ENCODE peak calls at places on chromosomes 6 and 20, in nine cellular contexts. One of them, this sample, is unnamed.
A peak's percentile ranks its signal among the peaks of the same experiment; 100 is the strongest.

GRCh38 chr6:26595669-26596269 is 984 bp upstream of the ABT1 start:
- DNase-seq in stimulated activated CD4-positive, alpha-beta T cell treated with anti-CD3 and anti-CD28 coated beads, Interleukin-1b, Interleukin-23, amount 100 ng/mL, for 4 hours: peak; percentile 90
- DNase-seq in cardiac muscle cell: peak; percentile 96
- DNase-seq in endothelial cell: peak; percentile 97
- DNase-seq in T1000: peak; percentile 81
- DNase-seq in thyroid gland: peak; percentile 92
- DNase-seq in ovary: peak; percentile 94
- DNase-seq in HT1080: peak; percentile 82
- DNase-seq in occipital lobe: peak; percentile 71
- DNase-seq in this sample: peak; percentile 78

GRCh38 chr20:12028771-12029170 is 111.1 kb downstream of the BTBD3 start:
- DNase-seq in stimulated activated CD4-positive, alpha-beta T cell treated with anti-CD3 and anti-CD28 coated beads, Interleukin-1b, Interleukin-23, amount 100 ng/mL, for 4 hours: no peak
- DNase-seq in cardiac muscle cell: no peak
- DNase-seq in endothelial cell: no peak
- DNase-seq in T1000: no peak
- DNase-seq in thyroid gland: no peak
- DNase-seq in ovary: no peak
- DNase-seq in HT1080: no peak
- DNase-seq in occipital lobe: no peak
- DNase-seq in this sample: no peak

GRCh38 chr6:21798468-21798867 is 204.9 kb downstream of the SOX4 start:
- DNase-seq in stimulated activated CD4-positive, alpha-beta T cell treated with anti-CD3 and anti-CD28 coated beads, Interleukin-1b, Interleukin-23, amount 100 ng/mL, for 4 hours: no peak
- DNase-seq in cardiac muscle cell: no peak
- DNase-seq in endothelial cell: no peak
- DNase-seq in T1000: no peak
- DNase-seq in thyroid gland: no peak
- DNase-seq in ovary: no peak
- DNase-seq in HT1080: no peak
- DNase-seq in occipital lobe: no peak
- DNase-seq in this sample: no peak

GRCh38 chr6:152441892-152442291 is 195.3 kb downstream of the SYNE1 start:
- DNase-seq in stimulated activated CD4-positive, alpha-beta T cell treated with anti-CD3 and anti-CD28 coated beads, Interleukin-1b, Interleukin-23, amount 100 ng/mL, for 4 hours: no peak
- DNase-seq in cardiac muscle cell: no peak
- DNase-seq in endothelial cell: no peak
- DNase-seq in T1000: no peak
- DNase-seq in thyroid gland: no peak
- DNase-seq in ovary: no peak
- DNase-seq in HT1080: no peak
- DNase-seq in occipital lobe: no peak
- DNase-seq in this sample: no peak

GRCh38 chr6:108557494-108558371 is 3.0 kb upstream of the FOXO3 start:
- DNase-seq in stimulated activated CD4-positive, alpha-beta T cell treated with anti-CD3 and anti-CD28 coated beads, Interleukin-1b, Interleukin-23, amount 100 ng/mL, for 4 hours: peak; percentile 74
- DNase-seq in cardiac muscle cell: peak; percentile 86
- DNase-seq in endothelial cell: peak; percentile 86
- DNase-seq in T1000: peak; percentile 62
- DNase-seq in thyroid gland: peak; percentile 79
- DNase-seq in ovary: peak; percentile 89
- DNase-seq in HT1080: peak; percentile 31
- DNase-seq in occipital lobe: peak; percentile 88
- DNase-seq in this sample: peak; percentile 65

GRCh38 chr6:28943557-28944411 is 20.0 kb upstream of the TRIM27 start:
- DNase-seq in stimulated activated CD4-positive, alpha-beta T cell treated with anti-CD3 and anti-CD28 coated beads, Interleukin-1b, Interleukin-23, amount 100 ng/mL, for 4 hours: peak; percentile 68
- DNase-seq in cardiac muscle cell: peak; percentile 64
- DNase-seq in endothelial cell: peak; percentile 76
- DNase-seq in T1000: peak; percentile 56
- DNase-seq in thyroid gland: peak; percentile 50
- DNase-seq in ovary: peak; percentile 74
- DNase-seq in HT1080: peak; percentile 84
- DNase-seq in occipital lobe: peak; percentile 62
- DNase-seq in this sample: peak; percentile 54

GRCh38 chr20:57205625-57206219 is 60.7 kb downstream of the BMP7 start:
- DNase-seq in stimulated activated CD4-positive, alpha-beta T cell treated with anti-CD3 and anti-CD28 coated beads, Interleukin-1b, Interleukin-23, amount 100 ng/mL, for 4 hours: no peak
- DNase-seq in cardiac muscle cell: no peak
- DNase-seq in endothelial cell: no peak
- DNase-seq in T1000: no peak
- DNase-seq in thyroid gland: no peak
- DNase-seq in ovary: no peak
- DNase-seq in HT1080: peak; percentile 64
- DNase-seq in occipital lobe: no peak
- DNase-seq in this sample: peak; percentile 14

GRCh38 chr6:20444786-20445271 is 43.1 kb downstream of the E2F3 start:
- DNase-seq in stimulated activated CD4-positive, alpha-beta T cell treated with anti-CD3 and anti-CD28 coated beads, Interleukin-1b, Interleukin-23, amount 100 ng/mL, for 4 hours: no peak
- DNase-seq in cardiac muscle cell: no peak
- DNase-seq in endothelial cell: no peak
- DNase-seq in T1000: no peak
- DNase-seq in thyroid gland: no peak
- DNase-seq in ovary: no peak
- DNase-seq in HT1080: peak; percentile 11
- DNase-seq in occipital lobe: no peak
- DNase-seq in this sample: no peak

GRCh38 chr6:158026901-158027589 is 45.4 kb downstream of the SYNJ2 start:
- DNase-seq in stimulated activated CD4-positive, alpha-beta T cell treated with anti-CD3 and anti-CD28 coated beads, Interleukin-1b, Interleukin-23, amount 100 ng/mL, for 4 hours: no peak
- DNase-seq in cardiac muscle cell: no peak
- DNase-seq in endothelial cell: no peak
- DNase-seq in T1000: no peak
- DNase-seq in thyroid gland: no peak
- DNase-seq in ovary: peak; percentile 37
- DNase-seq in HT1080: no peak
- DNase-seq in occipital lobe: no peak
- DNase-seq in this sample: no peak

GRCh38 chr6:75427342-75427741 is 66.3 kb downstream of the FILIP1 start:
- DNase-seq in stimulated activated CD4-positive, alpha-beta T cell treated with anti-CD3 and anti-CD28 coated beads, Interleukin-1b, Interleukin-23, amount 100 ng/mL, for 4 hours: no peak
- DNase-seq in cardiac muscle cell: no peak
- DNase-seq in endothelial cell: no peak
- DNase-seq in T1000: no peak
- DNase-seq in thyroid gland: no peak
- DNase-seq in ovary: no peak
- DNase-seq in HT1080: no peak
- DNase-seq in occipital lobe: no peak
- DNase-seq in this sample: no peak

GRCh38 chr20:17491488-17491887 is 39.7 kb downstream of the BFSP1 start:
- DNase-seq in stimulated activated CD4-positive, alpha-beta T cell treated with anti-CD3 and anti-CD28 coated beads, Interleukin-1b, Interleukin-23, amount 100 ng/mL, for 4 hours: no peak
- DNase-seq in cardiac muscle cell: no peak
- DNase-seq in endothelial cell: no peak
- DNase-seq in T1000: no peak
- DNase-seq in thyroid gland: no peak
- DNase-seq in ovary: no peak
- DNase-seq in HT1080: no peak
- DNase-seq in occipital lobe: no peak
- DNase-seq in this sample: no peak

GRCh38 chr6:127516676-127517273 is 2.4 kb downstream of the MTCL3 start:
- DNase-seq in stimulated activated CD4-positive, alpha-beta T cell treated with anti-CD3 and anti-CD28 coated beads, Interleukin-1b, Interleukin-23, amount 100 ng/mL, for 4 hours: peak; percentile 22
- DNase-seq in cardiac muscle cell: peak; percentile 34
- DNase-seq in endothelial cell: peak; percentile 63
- DNase-seq in T1000: no peak
- DNase-seq in thyroid gland: peak; percentile 24
- DNase-seq in ovary: no peak
- DNase-seq in HT1080: peak; percentile 74
- DNase-seq in occipital lobe: no peak
- DNase-seq in this sample: peak; percentile 60

GRCh38 chr6:151905854-151906253 is 98.4 kb downstream of the ESR1 start:
- DNase-seq in stimulated activated CD4-positive, alpha-beta T cell treated with anti-CD3 and anti-CD28 coated beads, Interleukin-1b, Interleukin-23, amount 100 ng/mL, for 4 hours: no peak
- DNase-seq in cardiac muscle cell: no peak
- DNase-seq in endothelial cell: no peak
- DNase-seq in T1000: no peak
- DNase-seq in thyroid gland: no peak
- DNase-seq in ovary: no peak
- DNase-seq in HT1080: no peak
- DNase-seq in occipital lobe: no peak
- DNase-seq in this sample: no peak

GRCh38 chr20:44142416-44142815 is 44.6 kb downstream of the JPH2 start:
- DNase-seq in stimulated activated CD4-positive, alpha-beta T cell treated with anti-CD3 and anti-CD28 coated beads, Interleukin-1b, Interleukin-23, amount 100 ng/mL, for 4 hours: no peak
- DNase-seq in cardiac muscle cell: no peak
- DNase-seq in endothelial cell: no peak
- DNase-seq in T1000: no peak
- DNase-seq in thyroid gland: no peak
- DNase-seq in ovary: no peak
- DNase-seq in HT1080: no peak
- DNase-seq in occipital lobe: no peak
- DNase-seq in this sample: peak; percentile 49